ENCODE peak calls at places on chromosomes 7 and 10, in eight cellular contexts. C is T47D; U is myocyte; I is NCI-H1436 treated with DMSO at 0.1 percent for 48 hours; V is HEK293T; S is stimulated activated CD4-positive, alpha-beta T cell treated with anti-CD3 and anti-CD28 coated beads, Interleukin-4, amount 100 ng/mL, for 4 hours; Z is NCI-H82; T is transverse colon. L is an unnamed sample.

GRCh38 chr7:151383638-151384351 is 26.0 kb downstream of the WDR86 start:
- DNase-seq in S (no peak), U (no peak), C (peak), V (no peak), I (no peak), Z (no peak), T (no peak), L (no peak)

GRCh38 chr7:3106353-3106752 is 62.7 kb upstream of the CARD11 start:
- DNase-seq in V (no peak), U (no peak), I (no peak), C (peak), T (no peak), S (no peak), Z (no peak), L (peak)

GRCh38 chr10:33880291-33880690 is 545.8 kb upstream of the NRP1 start:
- DNase-seq in Z (no peak), T (no peak), S (no peak), C (no peak), I (no peak), U (no peak), V (no peak), L (no peak)

GRCh38 chr10:4162571-4163286 is 377.7 kb upstream of the KLF6 start:
- DNase-seq in I (no peak), U (no peak), V (no peak), C (no peak), T (no peak), S (no peak), Z (no peak), L (no peak)

GRCh38 chr10:114471906-114472873 is 67.9 kb upstream of the AFAP1L2 start:
- DNase-seq in C (peak), U (no peak), T (peak), S (no peak), V (no peak), Z (peak), I (no peak), L (peak)

GRCh38 chr10:3104251-3104918 is 37.0 kb downstream of the PFKP start:
- DNase-seq in T (no peak), S (no peak), Z (no peak), V (no peak), I (no peak), U (no peak), C (no peak), L (no peak)

GRCh38 chr10:107409517-107409916 is 245.0 kb upstream of the SORCS1 start:
- DNase-seq in S (no peak), Z (peak), C (peak), U (peak), I (no peak), T (peak), V (no peak), L (peak)

GRCh38 chr7:33705333-33705833 is 200.0 kb upstream of the BMPER start:
- DNase-seq in C (no peak), Z (no peak), T (no peak), I (no peak), S (no peak), U (no peak), V (no peak), L (no peak)

GRCh38 chr7:81482600-81483186 is 287.2 kb downstream of the HGF start:
- DNase-seq in C (peak), V (no peak), Z (peak), I (no peak), U (peak), S (no peak), T (no peak), L (no peak)

GRCh38 chr10:113087082-113088029 is 137.3 kb downstream of the TCF7L2 start:
- DNase-seq in Z (no peak), S (no peak), T (peak), U (peak), C (peak), I (no peak), V (no peak), L (no peak)

GRCh38 chr7:77288676-77289320 is 89.2 kb upstream of the FGL2 start:
- DNase-seq in Z (no peak), S (no peak), U (peak), C (no peak), T (no peak), I (no peak), V (no peak), L (no peak)

GRCh38 chr7:4245866-4246470 is 436.1 kb upstream of the FOXK1 start:
- DNase-seq in S (no peak), V (no peak), I (no peak), Z (no peak), U (no peak), T (no peak), C (peak), L (no peak)

GRCh38 chr10:128505346-128505745 is 379.1 kb upstream of the MKI67 start:
- DNase-seq in S (no peak), C (no peak), V (no peak), I (no peak), T (no peak), U (no peak), Z (no peak), L (no peak)

GRCh38 chr7:5489991-5490536 is 66.4 kb upstream of the TNRC18 start:
- DNase-seq in S (no peak), I (no peak), Z (no peak), C (no peak), U (no peak), T (no peak), V (no peak), L (no peak)

GRCh38 chr7:102287082-102287464 is 405 bp downstream of the SH2B2 start:
- DNase-seq in U (no peak), C (no peak), V (no peak), S (no peak), T (no peak), I (no peak), Z (peak), L (no peak)

GRCh38 chr7:139731802-139732470 is 45.9 kb downstream of the HIPK2 start:
- DNase-seq in T (peak), U (peak), V (no peak), Z (no peak), S (no peak), C (peak), I (no peak), L (no peak)

GRCh38 chr7:139358541-139359365 is 941 bp upstream of the LUC7L2 start:
- DNase-seq in C (peak), Z (peak), I (no peak), T (peak), S (peak), U (no peak), V (peak), L (no peak)

GRCh38 chr10:45253183-45253914 is 62.1 kb downstream of the OR13A1 start:
- DNase-seq in S (no peak), U (no peak), T (no peak), C (no peak), V (no peak), I (no peak), Z (no peak), L (no peak)

GRCh38 chr7:26372211-26372610 is 80.5 kb downstream of the SNX10 start:
- DNase-seq in Z (no peak), C (no peak), U (no peak), V (no peak), I (no peak), T (no peak), S (no peak), L (no peak)

GRCh38 chr10:61120805-61121204 is 176.8 kb upstream of the RHOBTB1 start:
- DNase-seq in Z (no peak), T (no peak), I (no peak), S (no peak), C (no peak), V (no peak), U (no peak), L (no peak)

GRCh38 chr7:375901-376305 is 85.9 kb downstream of the FOXL3 start:
- DNase-seq in S (no peak), I (no peak), V (no peak), U (no peak), C (no peak), T (peak), Z (no peak), L (no peak)

GRCh38 chr7:137656227-137656849 is 190.4 kb downstream of the DGKI start:
- DNase-seq in T (peak), V (peak), I (peak), Z (peak), S (peak), C (peak), U (peak), L (peak)

GRCh38 chr10:5297466-5297865 is 67.3 kb upstream of the UCN3 start:
- DNase-seq in I (no peak), C (no peak), U (peak), Z (no peak), T (no peak), V (no peak), S (no peak), L (no peak)

GRCh38 chr7:92527300-92528187 is 776 bp downstream of the PEX1 start:
- DNase-seq in V (peak), I (no peak), C (peak), S (peak), U (peak), T (peak), Z (peak), L (peak)

GRCh38 chr10:16965740-16966447 is 148.7 kb upstream of the RSU1 start:
- DNase-seq in U (peak), S (no peak), C (peak), V (no peak), Z (no peak), T (peak), I (no peak), L (no peak)

GRCh38 chr7:130814753-130815152 is 80.7 kb upstream of the KLF14 start:
- DNase-seq in T (no peak), C (peak), V (no peak), I (no peak), U (peak), S (no peak), Z (peak), L (no peak)

GRCh38 chr7:5694221-5694754 is 87.2 kb downstream of the RNF216 start:
- DNase-seq in V (no peak), T (no peak), Z (no peak), I (no peak), S (no peak), C (no peak), U (peak), L (no peak)

GRCh38 chr7:105429746-105430612 is 41.3 kb upstream of the SRPK2 start:
- DNase-seq in T (peak), U (peak), V (no peak), C (peak), I (no peak), S (peak), Z (peak), L (peak)

GRCh38 chr10:1645896-1646295 is 91.4 kb downstream of the ADARB2 start:
- DNase-seq in I (no peak), T (no peak), V (no peak), S (no peak), Z (no peak), C (no peak), U (no peak), L (no peak)

GRCh38 chr10:104339469-104340098 is 1.3 kb upstream of the ITPRIP start:
- DNase-seq in S (no peak), Z (no peak), T (peak), U (peak), C (peak), V (no peak), I (no peak), L (no peak)

GRCh38 chr7:45718464-45719330 is 144.5 kb downstream of the ADCY1 start:
- DNase-seq in S (no peak), C (no peak), V (no peak), I (no peak), U (peak), T (no peak), Z (no peak), L (no peak)

GRCh38 chr10:90674927-90675326 is 182.9 kb downstream of the HTR7 start:
- DNase-seq in V (no peak), I (no peak), Z (no peak), T (peak), C (no peak), S (no peak), U (no peak), L (no peak)

GRCh38 chr10:11112718-11113117 is 95.0 kb downstream of the CELF2 start:
- DNase-seq in C (no peak), T (no peak), I (no peak), S (no peak), V (no peak), Z (no peak), U (no peak), L (no peak)

GRCh38 chr10:78215645-78216044 is 182.0 kb downstream of the RPS24 start:
- DNase-seq in U (peak), I (no peak), S (no peak), Z (no peak), T (peak), V (no peak), C (no peak), L (no peak)

GRCh38 chr10:113412161-113412560 is 140.7 kb upstream of the HABP2 start:
- DNase-seq in V (no peak), I (no peak), Z (no peak), T (no peak), S (no peak), U (no peak), C (no peak), L (no peak)

GRCh38 chr10:113961261-113961938 is 82.3 kb upstream of the ADRB1 start:
- DNase-seq in U (peak), Z (peak), V (no peak), C (no peak), S (peak), I (no peak), T (peak), L (no peak)

GRCh38 chr7:46859963-46860475 is 721.9 kb downstream of the TNS3 start:
- DNase-seq in T (no peak), V (no peak), C (no peak), S (no peak), Z (no peak), I (no peak), U (peak), L (no peak)

GRCh38 chr10:49600046-49600445 is 10.1 kb upstream of the SLC18A3 start:
- DNase-seq in S (no peak), U (no peak), T (no peak), C (no peak), V (no peak), Z (no peak), I (no peak), L (no peak)